ENCODE peak calls at places on chromosomes 16 and 17, in seven cellular contexts. C is activated CD4-positive, alpha-beta T cell treated with anti-CD3 and anti-CD28 coated beads, Interleukin-2, amount 10 ng/mL, durations not matched to agents 7 days and 5 days; V is activated naive CD8-positive, alpha-beta T cell treated with anti-CD3 and anti-CD28 coated beads, Interleukin-2, amount 50 U/mL, for 24 hours; J is NCI-H2107; Y is fibroblast of pulmonary artery; X is iPS DF 19.7; Z is ACHN. T is an unnamed sample.

GRCh38 chr17:4593021-4593797 is 8.9 kb downstream of the SMTNL2 start:
- DNase-seq in C (no peak), V (no peak), J (no peak), Y (no peak), X (no peak), Z (no peak), T (no peak)

GRCh38 chr17:68379692-68380677 is 77.3 kb downstream of the WIPI1 start:
- DNase-seq in C (no peak), V (no peak), J (no peak), Y (no peak), X (no peak), Z (no peak), T (no peak)

GRCh38 chr16:19382084-19382801 is 35.4 kb upstream of the TMC5 start:
- DNase-seq in C (no peak), V (no peak), J (peak), Y (no peak), X (no peak), Z (no peak), T (no peak)

GRCh38 chr17:10754109-10754508 is 24.3 kb upstream of the TMEM220 start:
- DNase-seq in C (peak), V (peak), J (no peak), Y (peak), X (no peak), Z (peak), T (no peak)

GRCh38 chr17:13994050-13994449 is 75.3 kb upstream of the COX10 start:
- DNase-seq in C (no peak), V (no peak), J (no peak), Y (no peak), X (no peak), Z (no peak), T (no peak)

GRCh38 chr17:56756536-56756935 is 77.2 kb downstream of the C17orf67 start:
- DNase-seq in C (no peak), V (no peak), J (no peak), Y (peak), X (no peak), Z (peak), T (no peak)

GRCh38 chr17:66715076-66715675 is 119.7 kb upstream of the CACNG5 start:
- DNase-seq in C (no peak), V (no peak), J (no peak), Y (no peak), X (no peak), Z (no peak), T (no peak)

GRCh38 chr17:17205368-17206148 is 575 bp downstream of the PLD6 start:
- DNase-seq in C (peak), V (peak), J (no peak), Y (no peak), X (no peak), Z (peak), T (peak)

GRCh38 chr17:8611671-8612298 is 18.7 kb downstream of the MYH10 start:
- DNase-seq in C (no peak), V (no peak), J (no peak), Y (peak), X (no peak), Z (no peak), T (no peak)

GRCh38 chr17:9195961-9196668 is 174.8 kb downstream of the NTN1 start:
- DNase-seq in C (no peak), V (no peak), J (no peak), Y (no peak), X (no peak), Z (no peak), T (no peak)

GRCh38 chr17:72336026-72336803 is 215.4 kb downstream of the SOX9 start:
- DNase-seq in C (no peak), V (no peak), J (no peak), Y (no peak), X (no peak), Z (no peak), T (no peak)

GRCh38 chr17:57315061-57315851 is 58.9 kb downstream of the MSI2 start:
- DNase-seq in C (no peak), V (no peak), J (no peak), Y (no peak), X (no peak), Z (no peak), T (no peak)

GRCh38 chr17:29162082-29162908 is 17.9 kb downstream of the MYO18A start:
- DNase-seq in C (no peak), V (no peak), J (no peak), Y (no peak), X (no peak), Z (no peak), T (no peak)

GRCh38 chr16:89308391-89309333 is 91.2 kb downstream of the ZNF778 start:
- DNase-seq in C (peak), V (peak), J (no peak), Y (no peak), X (no peak), Z (peak), T (no peak)

GRCh38 chr16:61792194-61792904 is 243.9 kb downstream of the CDH8 start:
- DNase-seq in C (no peak), V (no peak), J (no peak), Y (peak), X (no peak), Z (peak), T (no peak)

GRCh38 chr16:63655846-63656245 is 1466.0 kb downstream of the CDH11 start:
- DNase-seq in C (no peak), V (no peak), J (no peak), Y (no peak), X (no peak), Z (no peak), T (no peak)

GRCh38 chr16:30095166-30096078 is 591 bp downstream of the YPEL3 start:
- DNase-seq in C (no peak), V (no peak), J (no peak), Y (no peak), X (no peak), Z (no peak), T (no peak)

GRCh38 chr17:13490906-13491502 is 110.7 kb downstream of the HS3ST3A1 start:
- DNase-seq in C (no peak), V (no peak), J (no peak), Y (no peak), X (no peak), Z (peak), T (no peak)